ENCODE peak calls at places on chromosome 7, in ten cellular contexts. C is hepatocyte; E is stomach; X is AG04450; F is adipocyte; G is cardiac fibroblast; Z is left ventricle myocardium inferior; Y is astrocyte of the spinal cord; K is CD8-positive, alpha-beta memory T cell; J is right cardiac atrium. L is an unnamed sample.

GRCh38 chr7:88357794-88358533 is 51.3 kb upstream of the STEAP4 start:
- DNase-seq in F (no peak), J (no peak), Z (no peak), C (peak), G (peak), X (no peak), K (no peak), Y (no peak), E (no peak), L (peak)

GRCh38 chr7:116173051-116174028 is 37.0 kb upstream of the TES start:
- DNase-seq in G (peak), K (no peak), E (no peak), F (peak), X (peak), C (peak), Y (peak), Z (no peak), J (no peak), L (peak)

GRCh38 chr7:30656611-30657010 is 25.6 kb downstream of the CRHR2 start:
- DNase-seq in E (no peak), F (no peak), J (no peak), Z (no peak), Y (no peak), K (no peak), G (no peak), X (no peak), C (no peak), L (no peak)

GRCh38 chr7:73596191-73597065 is 18.0 kb upstream of the TBL2 start:
- DNase-seq in X (no peak), J (peak), Y (no peak), C (no peak), G (no peak), F (no peak), K (no peak), Z (no peak), E (no peak), L (no peak)

GRCh38 chr7:85686410-85687181 is 499.7 kb upstream of the SEMA3D start:
- DNase-seq in G (no peak), J (no peak), K (no peak), C (no peak), Z (no peak), Y (no peak), E (no peak), X (no peak), F (no peak), L (no peak)

GRCh38 chr7:96640054-96640453 is 69.6 kb downstream of the SEM1 start:
- DNase-seq in J (no peak), F (no peak), C (no peak), X (no peak), Y (no peak), E (no peak), K (no peak), G (no peak), Z (no peak), L (no peak)

GRCh38 chr7:98879198-98879988 is 1.1 kb downstream of the TRRAP start:
- DNase-seq in Y (no peak), C (peak), G (peak), X (no peak), K (peak), F (peak), J (no peak), E (no peak), Z (no peak), L (peak)

GRCh38 chr7:12494354-12495024 is 76.0 kb upstream of the SCIN start:
- DNase-seq in Y (no peak), E (no peak), G (no peak), Z (no peak), C (no peak), X (no peak), F (no peak), K (no peak), J (no peak), L (no peak)

GRCh38 chr7:91776166-91776565 is 104.3 kb downstream of the MTERF1 start:
- DNase-seq in F (no peak), C (no peak), E (no peak), G (no peak), Z (no peak), Y (no peak), X (no peak), K (no peak), J (no peak), L (no peak)

GRCh38 chr7:139618482-139619366 is 95.2 kb downstream of the CLEC2L start:
- DNase-seq in G (peak), J (peak), X (no peak), E (peak), C (peak), K (no peak), Y (peak), F (peak), Z (no peak), L (peak)

GRCh38 chr7:98323597-98324322 is 42.3 kb downstream of the BRI3 start:
- DNase-seq in F (no peak), G (peak), J (no peak), C (no peak), E (no peak), X (no peak), K (no peak), Z (no peak), Y (peak), L (peak)

GRCh38 chr7:50921114-50921513 is 138.4 kb upstream of the GRB10 start:
- DNase-seq in K (no peak), G (no peak), Z (no peak), E (no peak), J (no peak), Y (no peak), C (peak), F (no peak), X (no peak), L (no peak)

GRCh38 chr7:154795014-154795413 is 207.9 kb downstream of the PAXIP1 start:
- DNase-seq in X (no peak), E (no peak), C (no peak), F (no peak), Z (no peak), K (no peak), J (no peak), G (no peak), Y (no peak), L (no peak)

GRCh38 chr7:25360471-25360870 is 132.2 kb upstream of the NPVF start:
- DNase-seq in X (no peak), E (no peak), Z (no peak), J (no peak), G (no peak), Y (no peak), C (peak), K (no peak), F (no peak), L (no peak)

GRCh38 chr7:73451780-73452398 is 18.3 kb downstream of the FZD9 start:
- DNase-seq in E (no peak), K (no peak), Z (no peak), J (no peak), C (peak), X (peak), G (peak), F (peak), Y (peak), L (peak)

GRCh38 chr7:1136841-1137516 is 23.0 kb downstream of the ZFAND2A start:
- DNase-seq in E (no peak), F (no peak), J (no peak), C (no peak), Y (no peak), G (no peak), Z (no peak), K (no peak), X (no peak), L (no peak)

DNA sequence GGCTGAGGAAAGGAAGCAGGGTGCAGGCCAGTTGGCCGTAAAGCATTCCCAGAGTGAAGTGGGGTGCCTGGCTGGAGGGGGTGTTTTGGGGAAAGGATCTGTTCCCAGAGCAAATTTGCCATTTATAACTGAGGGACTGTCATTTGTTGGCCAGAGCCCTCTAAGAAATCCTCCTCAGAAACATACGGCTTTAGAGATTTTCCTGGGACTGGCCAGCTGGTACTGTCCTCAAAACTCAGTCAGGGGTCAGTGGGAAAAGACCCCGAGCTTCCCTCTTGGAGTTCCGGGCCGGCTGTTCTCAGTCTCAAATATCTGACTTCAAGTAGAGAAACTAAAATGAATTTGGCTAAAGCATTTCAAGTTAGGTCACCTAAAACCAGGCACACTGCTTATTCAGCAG is 55.9 kb downstream of the ETV1 start:
- DNase-seq in J (no peak), C (no peak), G (no peak), X (no peak), K (no peak), F (no peak), Z (no peak), Y (no peak), E (no peak), L (no peak)
- H3K4me3 ChIP-seq in J (no peak), C (no peak), G (no peak), X (no peak), K (no peak), F (no peak), Z (no peak), Y (no peak), E (no peak), L (no peak)

DNA sequence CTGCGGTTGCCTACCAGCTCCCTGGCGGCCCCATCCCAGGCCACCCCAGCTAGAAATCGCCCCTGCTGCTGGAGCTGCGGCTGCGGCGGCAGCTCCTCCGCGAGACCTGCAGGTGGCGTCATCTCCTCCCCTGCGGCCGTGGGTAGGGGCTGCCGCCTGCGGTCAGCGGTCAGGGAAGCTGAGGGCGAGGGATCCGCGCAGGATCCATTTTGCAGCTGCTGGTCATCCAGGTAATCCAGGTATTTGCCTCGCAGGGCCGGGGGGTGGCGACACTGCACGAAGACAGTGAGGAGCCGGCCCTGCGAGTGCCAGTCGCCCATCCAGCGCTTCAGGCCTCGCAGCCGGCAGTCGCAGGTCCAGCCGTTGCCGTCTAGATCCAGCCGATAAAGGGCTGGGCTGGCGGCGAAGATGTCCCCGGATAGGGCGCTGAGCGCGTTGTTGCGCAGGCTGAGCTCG is 1.5 kb downstream of the TRIL start:
- DNase-seq in Y (peak), X (no peak), K (no peak), G (peak), F (peak), C (peak), J (peak), Z (peak), E (peak), L (peak)
- H3K4me3 ChIP-seq in Y (peak), X (peak), K (no peak), G (peak), F (peak), C (peak), J (peak), Z (peak), E (peak), L (peak)

DNA sequence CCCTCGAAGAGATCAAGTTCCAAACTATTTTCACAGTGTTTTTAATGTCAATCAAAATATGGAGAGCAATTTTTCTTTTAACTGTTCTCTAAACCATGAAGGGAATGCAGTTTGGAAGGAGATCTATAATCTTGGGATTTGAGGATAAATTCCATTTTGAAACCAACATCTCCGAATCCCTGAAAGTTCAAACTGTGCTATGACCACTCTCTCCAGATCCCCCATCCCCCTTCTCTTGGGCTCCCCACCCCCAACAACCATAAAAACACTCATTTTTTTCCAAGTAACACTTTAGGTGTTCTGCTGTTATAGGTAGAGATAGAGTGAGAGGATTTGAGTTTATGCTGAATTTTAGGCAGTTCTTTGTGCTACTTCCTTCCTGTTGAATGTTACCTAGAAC is 1.7 kb downstream of the CALD1 start:
- DNase-seq in G (peak), K (no peak), J (no peak), C (no peak), F (no peak), Z (no peak), X (no peak), Y (peak), E (no peak), L (no peak)
- H3K4me3 ChIP-seq in G (peak), K (no peak), J (peak), C (peak), F (peak), Z (peak), X (peak), Y (peak), E (peak), L (peak)

GRCh38 chr7:82566752-82567151 is 123.2 kb upstream of the CACNA2D1 start:
- DNase-seq in E (no peak), Z (peak), F (peak), Y (no peak), G (no peak), C (no peak), J (peak), X (no peak), K (no peak), L (no peak)

GRCh38 chr7:82567356-82567755 is 123.8 kb upstream of the CACNA2D1 start:
- DNase-seq in Z (no peak), F (no peak), Y (no peak), C (no peak), K (no peak), G (no peak), J (no peak), E (no peak), X (no peak), L (peak)

GRCh38 chr7:82567841-82568240 is 124.3 kb upstream of the CACNA2D1 start:
- DNase-seq in K (no peak), E (no peak), Z (no peak), J (no peak), Y (no peak), C (no peak), G (no peak), X (no peak), F (no peak), L (no peak)

DNA sequence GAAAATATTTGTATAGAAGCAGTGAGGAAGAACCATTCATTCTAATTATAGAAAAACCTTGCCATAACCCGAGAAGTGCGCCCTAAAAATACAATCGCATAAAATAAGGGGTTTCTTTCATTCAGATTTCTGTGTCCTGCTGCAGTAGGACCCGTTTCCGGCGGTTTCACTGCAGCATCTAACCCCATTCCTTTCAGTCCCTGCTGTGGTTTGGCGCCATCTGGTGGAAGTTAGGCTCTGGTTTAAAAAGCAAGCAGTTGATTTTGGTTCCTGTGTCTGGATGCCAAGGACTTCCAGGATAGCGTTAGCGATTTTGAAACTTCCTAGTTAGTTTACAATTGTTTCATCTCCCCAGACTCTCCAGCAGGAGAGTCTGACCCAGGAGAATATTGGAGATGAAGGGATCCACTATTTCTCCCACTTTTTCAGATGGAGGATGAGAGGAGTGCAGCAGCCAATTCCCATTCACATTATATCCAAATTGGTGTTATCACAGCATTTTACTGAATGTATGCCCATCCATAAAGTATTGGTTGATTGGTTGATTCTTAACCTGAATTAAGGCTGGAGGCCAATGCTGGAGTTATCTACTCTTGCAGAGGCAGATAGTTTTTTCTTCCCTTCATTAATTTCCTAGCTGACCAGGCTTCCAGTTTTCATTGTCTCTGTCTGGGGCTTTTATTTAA is 128.8 kb upstream of the CACNA2D1 start:
- DNase-seq in X (peak), K (peak), J (peak), F (peak), G (peak), Z (peak), E (peak), C (peak), Y (peak), L (peak)
- H3K4me3 ChIP-seq in X (no peak), K (no peak), J (no peak), F (peak), G (no peak), Z (no peak), E (no peak), C (no peak), Y (no peak), L (peak)

GRCh38 chr7:143042821-143043271 is 9.3 kb upstream of the OR6V1 start:
- DNase-seq in J (no peak), X (no peak), E (no peak), G (no peak), Z (no peak), F (peak), K (no peak), C (peak), Y (no peak), L (peak)

GRCh38 chr7:143042159-143042820 is 9.9 kb upstream of the OR6V1 start:
- DNase-seq in J (no peak), F (peak), X (no peak), C (peak), Z (no peak), E (no peak), G (no peak), K (no peak), Y (no peak), L (peak)

GRCh38 chr7:143043391-143043790 is 8.8 kb upstream of the OR6V1 start:
- DNase-seq in F (peak), E (no peak), C (no peak), Z (no peak), G (peak), Y (no peak), K (no peak), X (no peak), J (no peak), L (peak)

GRCh38 chr7:143040209-143040710 is 11.9 kb upstream of the OR6V1 start:
- DNase-seq in J (no peak), K (no peak), X (no peak), Z (no peak), Y (no peak), F (no peak), E (no peak), C (peak), G (no peak), L (no peak)

DNA sequence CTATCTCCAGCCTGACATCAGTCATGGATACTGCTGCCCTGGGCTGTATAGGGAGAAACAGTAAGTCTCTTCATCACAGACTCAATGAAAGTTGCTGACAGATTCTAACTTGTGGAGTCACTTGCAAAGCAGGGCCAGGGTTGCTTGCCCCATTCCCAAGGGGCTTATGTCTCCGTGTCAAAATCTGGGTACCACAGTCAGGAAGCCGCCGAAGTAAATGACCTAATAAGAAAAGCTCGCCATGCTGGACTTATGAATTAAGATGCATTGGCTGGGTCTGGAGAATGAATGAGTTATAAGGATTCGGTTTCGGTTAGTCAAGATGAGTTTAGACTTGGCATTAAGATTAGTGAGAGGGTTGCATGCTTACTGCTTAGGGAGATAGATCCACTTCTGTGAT is 10.8 kb upstream of the OR6V1 start:
- DNase-seq in K (no peak), Y (no peak), E (no peak), X (no peak), F (no peak), Z (no peak), J (no peak), G (no peak), C (no peak), L (no peak)
- H3K4me3 ChIP-seq in K (no peak), Y (no peak), E (no peak), X (no peak), F (no peak), Z (no peak), J (no peak), G (no peak), C (no peak), L (no peak)

GRCh38 chr7:6379881-6380280 is 67.9 kb downstream of the DAGLB start:
- DNase-seq in C (no peak), X (no peak), Y (no peak), F (no peak), Z (no peak), E (no peak), K (no peak), G (no peak), J (no peak), L (peak)
- H3K4me3 ChIP-seq in C (no peak), X (no peak), Y (no peak), F (no peak), Z (no peak), E (no peak), K (no peak), G (no peak), J (no peak), L (no peak)

GRCh38 chr7:69942557-69942956 is 344.3 kb downstream of the AUTS2 start:
- DNase-seq in G (no peak), Y (no peak), J (no peak), Z (no peak), K (no peak), F (no peak), E (no peak), X (no peak), C (no peak), L (no peak)

GRCh38 chr7:69949195-69949594 is 350.9 kb downstream of the AUTS2 start:
- DNase-seq in F (no peak), K (no peak), Y (no peak), C (no peak), G (no peak), X (no peak), J (no peak), Z (no peak), E (no peak), L (no peak)

GRCh38 chr7:69953319-69954067 is 355.2 kb downstream of the AUTS2 start:
- DNase-seq in G (no peak), X (no peak), J (no peak), F (no peak), C (no peak), Z (no peak), K (no peak), E (no peak), Y (no peak), L (no peak)

DNA sequence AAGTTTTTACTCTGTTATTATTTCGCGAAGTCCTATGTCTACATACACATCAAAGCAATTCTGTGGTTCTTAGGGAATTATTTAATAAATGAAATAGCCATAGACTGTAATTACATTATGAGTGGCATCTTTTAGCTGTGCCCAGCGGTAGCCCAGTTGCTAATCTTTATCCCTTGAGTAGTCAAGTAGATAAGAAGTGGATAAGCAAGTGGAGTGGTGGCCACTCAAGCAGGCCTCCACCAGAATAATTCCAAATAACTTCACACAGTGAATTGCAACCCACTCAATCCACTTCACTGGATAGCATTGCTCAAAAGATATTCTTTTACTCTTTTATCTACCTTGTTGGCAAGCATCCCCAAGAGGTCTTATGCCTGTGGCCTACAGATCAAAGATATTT is 349.7 kb downstream of the AUTS2 start:
- DNase-seq in F (no peak), J (no peak), G (no peak), Y (no peak), X (no peak), C (no peak), E (no peak), Z (no peak), K (no peak), L (no peak)
- H3K4me3 ChIP-seq in F (no peak), J (no peak), G (no peak), Y (no peak), X (no peak), C (no peak), E (no peak), Z (no peak), K (no peak), L (no peak)